ENCODE peak calls at places on chromosomes 2 and 18, in seven cellular contexts. One of them, this sample, is unnamed. For H3K27me3, the result is how much of the 10 kb centered on the place peaks cover.

GRCh38 chr18:49212819-49213218 is 247.6 kb downstream of the DYM start:
- DNase-seq in astrocyte: peak
- DNase-seq in heart right ventricle: no peak
- DNase-seq in AG04450: no peak
- DNase-seq in prostate gland: no peak
- DNase-seq in osteoblast: peak
- DNase-seq in neural progenitor cell: no peak
- DNase-seq in this sample: no peak

GRCh38 chr18:34729264-34729663 is 19.2 kb downstream of the DTNA start:
- DNase-seq in AG04450: no peak
- DNase-seq in heart right ventricle: no peak
- DNase-seq in astrocyte: no peak
- DNase-seq in prostate gland: no peak
- DNase-seq in neural progenitor cell: peak
- DNase-seq in osteoblast: peak
- DNase-seq in this sample: no peak

GRCh38 chr2:18829331-18829902 is 240.0 kb upstream of the NT5C1B start:
- DNase-seq in astrocyte: peak
- DNase-seq in heart right ventricle: no peak
- DNase-seq in AG04450: peak
- DNase-seq in prostate gland: peak
- DNase-seq in neural progenitor cell: no peak
- DNase-seq in osteoblast: peak
- DNase-seq in this sample: no peak

GRCh38 chr2:121521359-121521758 is 9.3 kb upstream of the RNU4ATAC start:
- DNase-seq in osteoblast: no peak
- DNase-seq in heart right ventricle: no peak
- DNase-seq in neural progenitor cell: peak
- DNase-seq in astrocyte: peak
- DNase-seq in prostate gland: no peak
- DNase-seq in AG04450: peak
- DNase-seq in this sample: no peak

GRCh38 chr2:111985514-111985913 is 69.6 kb upstream of the TMEM87B start:
- DNase-seq in prostate gland: no peak
- DNase-seq in AG04450: no peak
- DNase-seq in astrocyte: no peak
- DNase-seq in neural progenitor cell: peak
- DNase-seq in heart right ventricle: no peak
- DNase-seq in osteoblast: no peak
- DNase-seq in this sample: no peak

GRCh38 chr2:28342081-28342967 is 50.3 kb upstream of the FOSL2 start:
- DNase-seq in osteoblast: peak
- DNase-seq in heart right ventricle: peak
- DNase-seq in astrocyte: peak
- DNase-seq in neural progenitor cell: no peak
- DNase-seq in prostate gland: peak
- DNase-seq in AG04450: peak
- DNase-seq in this sample: peak

GRCh38 chr2:101327863-101328394 is 19.4 kb upstream of the RNF149 start:
- DNase-seq in astrocyte: no peak
- DNase-seq in AG04450: no peak
- DNase-seq in neural progenitor cell: no peak
- DNase-seq in osteoblast: no peak
- DNase-seq in heart right ventricle: no peak
- DNase-seq in prostate gland: peak
- DNase-seq in this sample: no peak

GRCh38 chr18:41849632-41850031 is 105.4 kb upstream of the PIK3C3 start:
- DNase-seq in heart right ventricle: no peak
- DNase-seq in neural progenitor cell: no peak
- DNase-seq in osteoblast: no peak
- DNase-seq in AG04450: no peak
- DNase-seq in prostate gland: no peak
- DNase-seq in astrocyte: no peak
- DNase-seq in this sample: no peak

GRCh38 chr2:39568561-39569006 is 97.1 kb upstream of the TMEM178A start:
- DNase-seq in heart right ventricle: no peak
- DNase-seq in AG04450: peak
- DNase-seq in osteoblast: peak
- DNase-seq in neural progenitor cell: no peak
- DNase-seq in prostate gland: no peak
- DNase-seq in astrocyte: peak
- DNase-seq in this sample: no peak

GRCh38 chr18:53441761-53442414 is 782.6 kb downstream of the MBD2 start:
- DNase-seq in heart right ventricle: no peak
- DNase-seq in neural progenitor cell: no peak
- DNase-seq in AG04450: no peak
- DNase-seq in prostate gland: no peak
- DNase-seq in astrocyte: no peak
- DNase-seq in osteoblast: no peak
- DNase-seq in this sample: no peak

GRCh38 chr2:147952118-147952517 is 68.4 kb downstream of the ORC4 start:
- DNase-seq in prostate gland: no peak
- DNase-seq in heart right ventricle: no peak
- DNase-seq in neural progenitor cell: no peak
- DNase-seq in astrocyte: no peak
- DNase-seq in osteoblast: no peak
- DNase-seq in AG04450: no peak
- DNase-seq in this sample: no peak

GRCh38 chr18:30481871-30482270 is 560.7 kb downstream of the DSC3 start:
- DNase-seq in neural progenitor cell: no peak
- DNase-seq in prostate gland: no peak
- DNase-seq in heart right ventricle: no peak
- DNase-seq in osteoblast: no peak
- DNase-seq in astrocyte: no peak
- DNase-seq in AG04450: no peak
- DNase-seq in this sample: no peak

GRCh38 chr18:73235491-73235890 is 367.7 kb upstream of the NETO1 start:
- DNase-seq in heart right ventricle: no peak
- DNase-seq in prostate gland: no peak
- DNase-seq in AG04450: peak
- DNase-seq in neural progenitor cell: no peak
- DNase-seq in osteoblast: peak
- DNase-seq in astrocyte: peak
- DNase-seq in this sample: no peak

GRCh38 chr18:73235921-73236320 is 368.1 kb upstream of the NETO1 start:
- DNase-seq in astrocyte: peak
- DNase-seq in AG04450: no peak
- DNase-seq in osteoblast: no peak
- DNase-seq in heart right ventricle: no peak
- DNase-seq in neural progenitor cell: no peak
- DNase-seq in prostate gland: no peak
- DNase-seq in this sample: no peak

GRCh38 chr18:73232933-73233332 is 365.1 kb upstream of the NETO1 start:
- DNase-seq in prostate gland: no peak
- DNase-seq in AG04450: no peak
- DNase-seq in heart right ventricle: no peak
- DNase-seq in neural progenitor cell: no peak
- DNase-seq in astrocyte: no peak
- DNase-seq in osteoblast: no peak
- DNase-seq in this sample: no peak
- TF ChIP-seq CTCF in prostate gland: no peak
- TF ChIP-seq CTCF in AG04450: no peak
- TF ChIP-seq CTCF in heart right ventricle: no peak
- TF ChIP-seq CTCF in neural progenitor cell: no peak
- TF ChIP-seq CTCF in astrocyte: no peak
- TF ChIP-seq CTCF in osteoblast: no peak
- TF ChIP-seq CTCF in this sample: no peak

DNA sequence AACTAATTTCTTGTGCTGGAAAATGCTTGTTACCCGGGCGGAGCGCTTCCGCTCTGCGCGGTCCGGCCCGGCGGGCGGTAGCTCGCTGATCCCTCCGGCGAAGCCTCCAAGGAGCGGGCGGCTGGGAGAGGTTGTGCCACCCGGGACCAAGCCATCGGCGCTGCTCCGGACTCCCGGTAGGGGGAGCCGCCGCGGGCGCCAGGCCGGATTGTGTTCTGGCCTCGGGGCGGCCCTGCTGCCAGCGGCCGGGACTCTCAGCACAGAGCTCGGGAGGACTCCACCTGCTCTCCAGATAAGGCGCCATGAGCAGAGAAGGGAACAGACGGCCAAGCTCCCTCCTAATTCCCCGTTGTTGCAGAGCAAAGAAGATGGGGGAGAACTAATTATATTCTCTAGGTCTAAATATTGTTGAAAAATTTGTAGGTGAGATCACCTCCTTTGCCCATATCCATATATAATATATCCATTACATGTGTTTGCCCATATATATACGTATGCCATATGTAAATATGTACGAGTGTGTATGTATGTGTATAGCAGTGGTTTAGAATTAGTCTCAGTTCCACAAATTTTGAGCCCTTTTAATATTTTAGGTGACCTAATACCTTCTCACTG is 13.8 kb upstream of the SATB2 start:
- DNase-seq in AG04450: no peak
- DNase-seq in neural progenitor cell: peak
- DNase-seq in osteoblast: peak
- DNase-seq in astrocyte: no peak
- DNase-seq in heart right ventricle: peak
- DNase-seq in prostate gland: no peak
- DNase-seq in this sample: no peak
- H3K4me3 ChIP-seq in AG04450: no peak
- H3K4me3 ChIP-seq in neural progenitor cell: peak
- H3K4me3 ChIP-seq in osteoblast: peak
- H3K4me3 ChIP-seq in astrocyte: peak
- H3K4me3 ChIP-seq in heart right ventricle: peak
- H3K4me3 ChIP-seq in prostate gland: no peak
- H3K4me3 ChIP-seq in this sample: peak

DNA sequence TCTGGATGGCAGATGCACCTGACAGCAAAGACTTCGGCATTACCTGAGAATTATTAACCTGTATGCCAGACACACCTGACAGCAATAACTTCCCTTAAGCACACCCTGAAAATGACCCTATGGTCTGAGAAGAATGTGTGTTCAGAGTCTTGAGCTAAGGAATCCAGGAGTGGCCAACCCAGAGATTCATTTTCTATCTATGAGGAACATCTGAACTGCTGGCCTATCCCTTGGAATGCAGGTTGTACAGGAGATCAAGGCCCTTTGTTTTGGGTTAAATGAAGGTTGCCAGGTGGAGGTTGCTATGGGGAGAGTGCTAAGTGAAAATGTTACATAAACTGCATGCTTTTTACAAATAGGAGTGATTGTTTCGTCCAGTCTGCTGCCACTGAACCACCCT is 200.9 kb upstream of the MEIS1 start:
- DNase-seq in neural progenitor cell: no peak
- DNase-seq in osteoblast: peak
- DNase-seq in AG04450: no peak
- DNase-seq in heart right ventricle: no peak
- DNase-seq in astrocyte: no peak
- DNase-seq in prostate gland: no peak
- DNase-seq in this sample: no peak
- H3K27me3 ChIP-seq in neural progenitor cell: under half
- H3K27me3 ChIP-seq in osteoblast: under half
- H3K27me3 ChIP-seq in AG04450: under half
- H3K27me3 ChIP-seq in heart right ventricle: under half
- H3K27me3 ChIP-seq in astrocyte: under half
- H3K27me3 ChIP-seq in prostate gland: under half
- H3K27me3 ChIP-seq in this sample: under half

GRCh38 chr2:136381245-136381644 is 263.3 kb upstream of the CXCR4 start:
- DNase-seq in osteoblast: no peak
- DNase-seq in heart right ventricle: no peak
- DNase-seq in astrocyte: no peak
- DNase-seq in AG04450: no peak
- DNase-seq in neural progenitor cell: no peak
- DNase-seq in prostate gland: no peak
- DNase-seq in this sample: no peak
- TF ChIP-seq CTCF in osteoblast: no peak
- TF ChIP-seq CTCF in heart right ventricle: no peak
- TF ChIP-seq CTCF in astrocyte: no peak
- TF ChIP-seq CTCF in AG04450: no peak
- TF ChIP-seq CTCF in neural progenitor cell: no peak
- TF ChIP-seq CTCF in prostate gland: no peak
- TF ChIP-seq CTCF in this sample: no peak

GRCh38 chr2:45004569-45005181 is 4.6 kb downstream of the SIX2 start:
- DNase-seq in heart right ventricle: no peak
- DNase-seq in neural progenitor cell: peak
- DNase-seq in prostate gland: no peak
- DNase-seq in osteoblast: peak
- DNase-seq in astrocyte: no peak
- DNase-seq in AG04450: no peak
- DNase-seq in this sample: no peak
- H3K4me3 ChIP-seq in heart right ventricle: peak
- H3K4me3 ChIP-seq in neural progenitor cell: peak
- H3K4me3 ChIP-seq in prostate gland: no peak
- H3K4me3 ChIP-seq in osteoblast: no peak
- H3K4me3 ChIP-seq in astrocyte: no peak
- H3K4me3 ChIP-seq in AG04450: peak
- H3K4me3 ChIP-seq in this sample: peak

DNA sequence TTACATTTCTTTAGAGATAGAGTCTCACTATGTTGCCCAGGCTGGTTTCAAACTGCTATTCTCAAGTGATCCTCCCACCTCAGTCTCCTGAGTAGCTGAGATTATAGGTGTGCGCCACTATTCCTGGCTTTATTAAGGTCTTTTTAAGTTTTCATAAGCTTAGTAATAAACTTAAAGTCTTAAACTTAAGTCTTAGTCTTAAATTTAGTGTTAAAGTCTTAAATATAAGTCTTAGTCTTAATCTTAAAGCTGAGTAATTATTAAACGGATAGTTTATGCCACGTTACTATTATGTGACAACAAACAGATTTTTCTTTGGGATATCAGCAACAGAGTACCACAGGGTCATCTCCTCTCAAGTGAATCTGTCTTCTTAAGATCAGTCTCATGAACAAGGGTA is 12.6 kb downstream of the FARP2 start:
- DNase-seq in heart right ventricle: no peak
- DNase-seq in AG04450: no peak
- DNase-seq in astrocyte: no peak
- DNase-seq in prostate gland: no peak
- DNase-seq in neural progenitor cell: no peak
- DNase-seq in osteoblast: no peak
- DNase-seq in this sample: no peak
- H3K27me3 ChIP-seq in heart right ventricle: under half
- H3K27me3 ChIP-seq in AG04450: under half
- H3K27me3 ChIP-seq in astrocyte: under half
- H3K27me3 ChIP-seq in prostate gland: under half
- H3K27me3 ChIP-seq in neural progenitor cell: under half
- H3K27me3 ChIP-seq in osteoblast: under half
- H3K27me3 ChIP-seq in this sample: under half

DNA sequence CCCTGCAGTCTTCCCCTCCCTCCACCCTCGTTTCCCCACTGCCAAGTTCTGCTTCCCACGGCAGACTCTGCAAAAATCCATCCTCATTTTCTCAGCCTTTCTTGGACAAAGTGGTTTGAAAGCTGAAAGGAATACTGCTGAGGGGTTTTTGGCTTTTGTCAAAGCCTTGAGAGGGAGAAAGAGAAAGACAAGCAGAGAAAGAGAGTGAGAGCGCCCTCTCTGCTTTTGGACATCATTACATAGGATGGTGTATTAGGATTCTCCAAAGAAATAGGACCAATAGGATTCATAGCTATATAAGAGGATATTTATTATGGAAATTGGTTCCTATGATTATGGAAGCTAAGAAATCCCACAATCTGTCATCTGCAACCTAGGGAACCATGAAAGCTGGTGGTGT is 455.9 kb upstream of the SOX11 start:
- DNase-seq in osteoblast: no peak
- DNase-seq in AG04450: no peak
- DNase-seq in prostate gland: no peak
- DNase-seq in heart right ventricle: no peak
- DNase-seq in astrocyte: no peak
- DNase-seq in neural progenitor cell: peak
- DNase-seq in this sample: no peak
- TF ChIP-seq CTCF in osteoblast: no peak
- TF ChIP-seq CTCF in AG04450: no peak
- TF ChIP-seq CTCF in prostate gland: no peak
- TF ChIP-seq CTCF in heart right ventricle: no peak
- TF ChIP-seq CTCF in astrocyte: no peak
- TF ChIP-seq CTCF in neural progenitor cell: peak
- TF ChIP-seq CTCF in this sample: no peak

This sample was measured in thoracic aorta.